ENCODE peak calls at places on chromosomes 16 and 17, in four cellular contexts. One of them, this sample, is unnamed.
A peak's percentile ranks its signal among the peaks of the same experiment; 100 is the strongest.

GRCh38 chr17:81036128-81036891 is 1.4 kb downstream of the BAIAP2 start:
- DNase-seq in dorsolateral prefrontal cortex: peak; percentile 74
- DNase-seq in lower leg skin: no peak
- DNase-seq in AG04449: no peak
- DNase-seq in this sample: no peak

GRCh38 chr17:51739245-51739886 is 419.1 kb downstream of the CA10 start:
- DNase-seq in dorsolateral prefrontal cortex: no peak
- DNase-seq in lower leg skin: no peak
- DNase-seq in AG04449: no peak
- DNase-seq in this sample: no peak

GRCh38 chr17:17079761-17080160 is 37.5 kb downstream of the MPRIP start:
- DNase-seq in dorsolateral prefrontal cortex: no peak
- DNase-seq in lower leg skin: peak; percentile 88
- DNase-seq in AG04449: no peak
- DNase-seq in this sample: no peak

GRCh38 chr16:56242740-56243139 is 51.5 kb downstream of the GNAO1 start:
- DNase-seq in dorsolateral prefrontal cortex: no peak
- DNase-seq in lower leg skin: no peak
- DNase-seq in AG04449: no peak
- DNase-seq in this sample: no peak

GRCh38 chr17:57109393-57110151 is 24.5 kb downstream of the AKAP1 start:
- DNase-seq in dorsolateral prefrontal cortex: no peak
- DNase-seq in lower leg skin: no peak
- DNase-seq in AG04449: no peak
- DNase-seq in this sample: no peak

GRCh38 chr16:68936729-68937631 is 93.6 kb downstream of the TANGO6 start:
- DNase-seq in dorsolateral prefrontal cortex: no peak
- DNase-seq in lower leg skin: no peak
- DNase-seq in AG04449: peak; percentile 72
- DNase-seq in this sample: no peak

GRCh38 chr17:64357191-64357981 is 33.3 kb downstream of the PECAM1 start:
- DNase-seq in dorsolateral prefrontal cortex: peak; percentile 82
- DNase-seq in lower leg skin: peak; percentile 91
- DNase-seq in AG04449: peak; percentile 85
- DNase-seq in this sample: peak; percentile 97

GRCh38 chr17:65562206-65562531 is 721 bp upstream of the AXIN2 start:
- DNase-seq in dorsolateral prefrontal cortex: no peak
- DNase-seq in lower leg skin: no peak
- DNase-seq in AG04449: no peak
- DNase-seq in this sample: no peak

GRCh38 chr17:45162022-45162687 is 480 bp downstream of the HEXIM2 start:
- DNase-seq in dorsolateral prefrontal cortex: no peak
- DNase-seq in lower leg skin: peak; percentile 89
- DNase-seq in AG04449: no peak
- DNase-seq in this sample: no peak
- H3K4me3 ChIP-seq in dorsolateral prefrontal cortex: peak overlapping the region; percentile 100
- H3K4me3 ChIP-seq in lower leg skin: no peak overlapping the region
- H3K4me3 ChIP-seq in AG04449: peak overlapping the region; percentile 56
- H3K4me3 ChIP-seq in this sample: peak overlapping the region; percentile 42

DNA sequence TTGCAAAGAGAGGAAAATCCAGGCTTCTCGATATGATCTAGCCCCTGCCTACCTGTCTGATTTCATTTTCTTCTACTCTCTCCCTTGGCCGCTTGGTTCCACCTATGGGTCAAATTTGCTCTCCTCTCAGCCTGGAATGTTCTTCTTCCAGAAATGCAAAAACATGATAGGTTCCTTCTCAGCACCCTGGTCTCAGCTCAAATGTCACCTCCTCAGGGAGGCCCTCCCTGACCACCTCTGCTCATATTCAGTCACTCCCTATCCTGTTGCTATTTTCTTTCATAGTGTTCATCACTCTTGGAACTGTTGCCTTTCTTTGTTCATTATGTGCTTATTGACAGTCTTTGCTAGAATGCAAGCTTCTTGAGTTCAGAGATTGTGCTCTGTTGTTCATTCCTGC is 208.6 kb downstream of the KATNIP start:
- DNase-seq in dorsolateral prefrontal cortex: no peak
- DNase-seq in lower leg skin: no peak
- DNase-seq in AG04449: no peak
- DNase-seq in this sample: no peak
- H3K4me3 ChIP-seq in dorsolateral prefrontal cortex: no peak overlapping the region
- H3K4me3 ChIP-seq in lower leg skin: no peak overlapping the region
- H3K4me3 ChIP-seq in AG04449: no peak overlapping the region
- H3K4me3 ChIP-seq in this sample: no peak overlapping the region

GRCh38 chr17:61536417-61536955 is 54.5 kb downstream of the NACA2 start:
- DNase-seq in dorsolateral prefrontal cortex: no peak
- DNase-seq in lower leg skin: no peak
- DNase-seq in AG04449: no peak
- DNase-seq in this sample: no peak
- H3K4me3 ChIP-seq in dorsolateral prefrontal cortex: no peak overlapping the region
- H3K4me3 ChIP-seq in lower leg skin: no peak overlapping the region
- H3K4me3 ChIP-seq in AG04449: no peak overlapping the region
- H3K4me3 ChIP-seq in this sample: no peak overlapping the region

GRCh38 chr17:73402466-73402865 is 90.7 kb upstream of the CDC42EP4 start:
- DNase-seq in dorsolateral prefrontal cortex: no peak
- DNase-seq in lower leg skin: no peak
- DNase-seq in AG04449: no peak
- DNase-seq in this sample: no peak
- H3K4me3 ChIP-seq in dorsolateral prefrontal cortex: peak overlapping the region; percentile 40
- H3K4me3 ChIP-seq in lower leg skin: no peak overlapping the region
- H3K4me3 ChIP-seq in AG04449: no peak overlapping the region
- H3K4me3 ChIP-seq in this sample: no peak overlapping the region

DNA sequence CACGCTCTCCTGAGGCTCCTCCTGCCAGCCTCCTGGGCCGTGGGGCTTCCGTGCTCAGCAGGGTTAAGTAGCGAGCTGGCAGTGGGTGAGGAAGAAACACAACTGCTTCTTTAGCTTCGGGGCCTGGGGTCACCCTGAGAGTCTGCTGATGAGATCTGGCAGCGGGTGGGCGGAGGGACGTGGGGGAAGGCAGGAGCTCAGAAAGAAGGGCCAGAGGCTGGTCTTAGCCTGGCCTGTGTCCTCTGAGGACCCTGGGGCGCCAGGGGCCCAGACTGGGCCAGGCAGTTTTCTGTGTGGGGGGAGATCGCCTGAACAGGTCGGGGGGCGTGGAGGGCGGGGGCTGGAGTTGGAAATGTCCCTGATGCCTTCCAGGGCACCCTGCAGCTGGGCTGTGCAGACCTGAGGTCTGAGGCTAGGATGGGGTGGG is 97.8 kb upstream of the GSE1 start:
- DNase-seq in dorsolateral prefrontal cortex: no peak
- DNase-seq in lower leg skin: no peak
- DNase-seq in AG04449: no peak
- DNase-seq in this sample: no peak
- H3K4me3 ChIP-seq in dorsolateral prefrontal cortex: no peak overlapping the region
- H3K4me3 ChIP-seq in lower leg skin: no peak overlapping the region
- H3K4me3 ChIP-seq in AG04449: peak overlapping the region; percentile 23
- H3K4me3 ChIP-seq in this sample: no peak overlapping the region

DNA sequence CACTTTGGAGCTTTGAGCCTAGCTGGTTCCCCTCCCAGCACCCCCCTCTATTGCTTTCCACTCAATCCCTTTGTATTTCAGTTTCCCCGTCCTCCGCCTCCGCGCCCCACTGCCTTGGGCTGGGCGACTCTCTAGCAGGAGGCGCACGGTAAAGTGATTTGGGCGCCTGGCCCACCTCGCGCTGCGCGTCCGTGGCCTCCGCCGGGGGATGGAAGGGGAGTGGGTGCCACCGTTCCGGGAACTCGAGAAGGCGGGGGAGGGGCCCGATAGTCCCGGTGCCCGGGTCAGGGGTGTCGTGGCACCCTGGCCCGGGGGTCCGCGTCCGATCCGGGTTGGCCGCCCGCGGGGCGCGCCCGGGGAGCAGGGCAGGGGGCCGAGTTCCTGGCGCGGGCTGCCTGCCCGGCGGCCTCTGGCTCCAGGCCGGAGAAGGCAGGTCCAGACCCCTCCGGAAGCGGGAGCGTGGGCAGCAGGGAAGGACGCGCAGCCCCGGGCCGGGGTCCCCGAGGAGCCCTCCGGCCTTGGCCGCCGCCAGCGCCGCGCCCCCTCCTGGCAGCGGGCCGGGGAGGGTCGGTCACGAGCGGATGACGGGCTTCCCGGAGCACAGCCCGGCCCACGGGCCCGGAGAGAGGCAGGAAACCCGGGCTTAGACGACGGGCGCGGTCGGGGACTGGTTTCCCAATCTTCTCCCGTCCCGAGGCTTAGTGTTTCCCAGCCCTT is 15.8 kb downstream of the MEOX1 start:
- DNase-seq in dorsolateral prefrontal cortex: no peak
- DNase-seq in lower leg skin: peak; percentile 96
- DNase-seq in AG04449: no peak
- DNase-seq in this sample: no peak
- H3K4me3 ChIP-seq in dorsolateral prefrontal cortex: peak overlapping the region; percentile 60
- H3K4me3 ChIP-seq in lower leg skin: peak overlapping the region; percentile 34
- H3K4me3 ChIP-seq in AG04449: peak overlapping the region; percentile 27
- H3K4me3 ChIP-seq in this sample: peak overlapping the region; percentile 38

GRCh38 chr17:39791296-39791992 is 53.7 kb downstream of the GRB7 start:
- DNase-seq in dorsolateral prefrontal cortex: no peak
- DNase-seq in lower leg skin: no peak
- DNase-seq in AG04449: no peak
- DNase-seq in this sample: no peak

GRCh38 chr17:39787743-39788484 is 50.2 kb downstream of the GRB7 start:
- DNase-seq in dorsolateral prefrontal cortex: no peak
- DNase-seq in lower leg skin: no peak
- DNase-seq in AG04449: no peak
- DNase-seq in this sample: no peak

GRCh38 chr17:39793473-39793872 is 55.7 kb downstream of the GRB7 start:
- DNase-seq in dorsolateral prefrontal cortex: no peak
- DNase-seq in lower leg skin: no peak
- DNase-seq in AG04449: no peak
- DNase-seq in this sample: no peak

GRCh38 chr17:39794249-39794970 is 56.7 kb downstream of the GRB7 start:
- DNase-seq in dorsolateral prefrontal cortex: no peak
- DNase-seq in lower leg skin: no peak
- DNase-seq in AG04449: no peak
- DNase-seq in this sample: no peak

DNA sequence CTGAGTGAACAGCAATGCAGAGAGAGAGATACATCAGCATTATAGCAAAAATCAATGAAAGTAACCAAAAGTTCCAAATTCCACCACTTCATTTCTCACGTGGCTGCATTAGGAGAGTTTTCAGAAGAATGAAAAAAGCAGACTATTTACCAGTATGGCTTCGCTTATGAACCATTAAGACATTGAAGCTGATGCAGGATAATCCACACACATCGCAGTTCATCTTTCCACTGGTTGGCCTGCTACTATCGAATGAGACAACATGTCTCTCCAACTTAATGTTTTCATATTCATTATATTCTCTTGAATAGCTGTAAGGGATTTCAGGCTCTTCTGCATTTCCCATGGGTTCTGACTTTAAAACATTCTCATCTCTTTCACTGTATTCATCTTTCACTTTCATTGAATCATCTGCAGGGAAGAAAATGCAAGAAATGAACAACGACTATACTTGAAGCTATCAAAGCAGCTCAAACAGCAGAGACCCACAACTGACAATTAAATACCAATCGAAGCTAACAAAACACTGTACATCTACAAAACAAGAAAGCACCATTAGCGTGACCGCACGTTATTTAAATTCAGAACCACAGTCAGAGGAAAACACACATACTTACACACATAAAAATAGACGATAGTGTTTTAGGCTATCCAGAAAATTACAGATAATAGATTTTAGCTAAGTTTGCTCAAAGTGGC is 54.9 kb downstream of the GRB7 start:
- DNase-seq in dorsolateral prefrontal cortex: no peak
- DNase-seq in lower leg skin: no peak
- DNase-seq in AG04449: no peak
- DNase-seq in this sample: no peak
- H3K4me3 ChIP-seq in dorsolateral prefrontal cortex: no peak overlapping the region
- H3K4me3 ChIP-seq in lower leg skin: no peak overlapping the region
- H3K4me3 ChIP-seq in AG04449: no peak overlapping the region
- H3K4me3 ChIP-seq in this sample: no peak overlapping the region

DNA sequence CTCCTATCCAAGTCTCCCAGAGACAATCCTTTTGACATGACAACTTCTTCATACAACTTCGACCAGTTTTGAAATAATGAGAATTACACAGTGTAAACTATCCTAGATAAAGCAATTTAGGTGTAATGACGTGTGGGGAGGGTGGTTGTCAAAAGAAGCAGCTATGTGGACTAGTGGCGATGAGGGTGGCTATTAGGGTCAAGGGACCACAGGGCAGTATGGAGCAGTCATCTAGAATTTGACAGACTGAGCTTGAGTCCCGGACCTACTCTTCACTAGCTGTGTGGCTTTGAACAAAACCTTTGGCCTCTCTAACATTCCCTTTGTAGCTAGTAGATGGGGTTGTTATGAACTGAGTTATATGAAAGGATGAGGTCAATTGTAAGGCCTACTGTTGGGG is 247.1 kb downstream of the HAPSTR1 start:
- DNase-seq in dorsolateral prefrontal cortex: no peak
- DNase-seq in lower leg skin: no peak
- DNase-seq in AG04449: no peak
- DNase-seq in this sample: no peak
- H3K4me3 ChIP-seq in dorsolateral prefrontal cortex: no peak overlapping the region
- H3K4me3 ChIP-seq in lower leg skin: no peak overlapping the region
- H3K4me3 ChIP-seq in AG04449: no peak overlapping the region
- H3K4me3 ChIP-seq in this sample: no peak overlapping the region

This sample was measured in skeletal muscle cell.